ENCODE peak calls at places on chromosomes 16 and 17, in four cellular contexts. X, I, F and P are unnamed samples.

GRCh38 chr16:78421244-78421661 is 321.8 kb downstream of the WWOX start:
- DNase-seq in I (no peak), X (no peak), F (peak), P (no peak)

GRCh38 chr17:39243155-39243554 is 17.4 kb upstream of the STAC2 start:
- DNase-seq in X (no peak), I (no peak), F (no peak), P (no peak)

GRCh38 chr16:4372578-4373355 is 1.1 kb downstream of the VASN start:
- DNase-seq in X (peak), I (peak), F (no peak), P (peak)

GRCh38 chr17:12691173-12691572 is 25.5 kb downstream of the MYOCD start:
- DNase-seq in F (no peak), X (no peak), I (no peak), P (no peak)

GRCh38 chr17:2405247-2405926 is 4.5 kb upstream of the MNT start:
- DNase-seq in X (no peak), I (peak), F (no peak), P (peak)

GRCh38 chr16:9136596-9136995 is 45.2 kb downstream of the HAPSTR1 start:
- DNase-seq in I (no peak), X (no peak), F (no peak), P (no peak)

GRCh38 chr17:4739122-4740024 is at the start of the genes CXCL16 and ZMYND15:
- DNase-seq in X (peak), I (peak), F (no peak), P (peak)

GRCh38 chr17:78897639-78897996 is 5.4 kb downstream of the CEP295NL start:
- DNase-seq in F (no peak), I (no peak), X (no peak), P (no peak)

GRCh38 chr17:74113952-74114351 is 89.5 kb upstream of the RPL38 start:
- DNase-seq in I (no peak), X (no peak), F (no peak), P (no peak)

GRCh38 chr16:70572050-70572925 is 48.7 kb downstream of the SF3B3 start:
- DNase-seq in F (no peak), X (no peak), I (no peak), P (no peak)

GRCh38 chr16:73523209-73523608 is 475.3 kb upstream of the ZFHX3 start:
- DNase-seq in X (no peak), I (no peak), F (no peak), P (no peak)

GRCh38 chr17:73284906-73285602 is 23.4 kb upstream of the CPSF4L start:
- DNase-seq in F (no peak), X (no peak), I (no peak), P (no peak)

GRCh38 chr17:73798111-73798748 is 154.0 kb upstream of the SDK2 start:
- DNase-seq in F (no peak), I (peak), X (no peak), P (peak)

GRCh38 chr17:43016216-43016615 is 6.0 kb downstream of the VAT1 start:
- DNase-seq in I (no peak), F (no peak), X (no peak), P (no peak)

GRCh38 chr17:64005734-64006167 is 7.6 kb downstream of the PRR29 start:
- DNase-seq in I (no peak), F (no peak), X (no peak), P (no peak)

GRCh38 chr16:3751878-3752277 is 34.6 kb upstream of the TRAP1 start:
- DNase-seq in F (no peak), X (no peak), I (no peak), P (no peak)

GRCh38 chr16:85033153-85033552 is 5.6 kb downstream of the KIAA0513 start:
- DNase-seq in I (no peak), F (no peak), X (no peak), P (no peak)

GRCh38 chr16:29738514-29738913 is 7.3 kb downstream of the C16orf54 start:
- DNase-seq in F (no peak), I (no peak), X (peak), P (no peak)

GRCh38 chr17:28395968-28396367 is 10.0 kb downstream of the SLC46A1 start:
- DNase-seq in I (no peak), F (no peak), X (no peak), P (no peak)

GRCh38 chr16:2752850-2753522 is 548 bp downstream of the SRRM2 start:
- DNase-seq in F (no peak), I (peak), X (peak), P (no peak)

GRCh38 chr17:50111687-50112655 is 16.8 kb downstream of the PDK2 start:
- DNase-seq in X (no peak), F (no peak), I (no peak), P (no peak)

GRCh38 chr17:65278050-65278819 is 141.1 kb downstream of the RGS9 start:
- DNase-seq in I (peak), F (no peak), X (peak), P (no peak)

GRCh38 chr17:81834831-81835267 is at the start of gene PPP1R27:
- DNase-seq in X (no peak), I (no peak), F (no peak), P (no peak)
- H3K27ac ChIP-seq in X (peak), I (peak), F (no peak), P (peak)

GRCh38 chr16:31700530-31701388 is 172.8 kb upstream of the ZNF267 start:
- DNase-seq in X (peak), I (peak), F (no peak), P (peak)
- H3K27ac ChIP-seq in X (peak), I (peak), F (no peak), P (peak)

DNA sequence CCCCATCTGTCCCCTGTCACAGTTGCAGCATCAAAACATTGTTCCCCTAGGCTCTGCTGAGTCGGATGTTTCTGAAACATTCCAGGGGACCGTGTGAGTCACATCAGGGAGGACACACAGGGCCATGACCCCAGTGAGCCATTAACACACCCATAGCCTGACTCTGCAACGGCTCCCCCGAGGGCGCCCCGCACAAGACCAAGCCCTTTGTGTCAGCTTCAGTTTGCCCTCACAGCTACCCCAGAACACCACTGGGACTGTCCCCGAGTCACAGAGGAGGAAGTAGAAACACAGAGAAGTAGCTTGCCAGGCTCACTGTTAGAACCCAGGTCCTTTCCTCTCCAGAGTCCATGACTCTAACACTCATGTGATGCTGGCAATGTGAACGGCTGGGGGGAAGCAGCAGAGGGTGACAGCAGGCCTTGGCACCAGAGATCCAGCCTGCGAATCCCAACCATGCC is 63.2 kb upstream of the HSBP1 start:
- DNase-seq in X (no peak), I (peak), F (no peak), P (no peak)
- H3K27ac ChIP-seq in X (no peak), I (no peak), F (no peak), P (no peak)

GRCh38 chr16:592518-593306 is 2.8 kb downstream of the RAB40C start:
- DNase-seq in I (no peak), F (no peak), X (no peak), P (peak)
- H3K27ac ChIP-seq in I (peak), F (no peak), X (no peak), P (peak)

GRCh38 chr17:21287703-21288449 is 3.4 kb downstream of the MAP2K3 start:
- DNase-seq in I (peak), X (peak), F (no peak), P (peak)
- H3K27ac ChIP-seq in I (peak), X (peak), F (no peak), P (peak)